ENCODE peak calls at places on chromosomes 11 and 22, in five cellular contexts. One of them, this sample, is unnamed. For H3K4me1 and H3K36me3, the result is how much of the 10 kb centered on the place peaks cover.

GRCh38 chr11:72970557-72971118 is 156.4 kb downstream of the ATG16L2 start:
- DNase-seq in PC-9: no peak
- DNase-seq in upper lobe of left lung: no peak
- DNase-seq in body of pancreas: no peak
- DNase-seq in tibial nerve: no peak
- DNase-seq in this sample: no peak

GRCh38 chr22:35266277-35266676 is 9.0 kb downstream of the HMGXB4 start:
- DNase-seq in PC-9: no peak
- DNase-seq in upper lobe of left lung: no peak
- DNase-seq in body of pancreas: no peak
- DNase-seq in tibial nerve: no peak
- DNase-seq in this sample: no peak

GRCh38 chr11:5229388-5229787 is 2.5 kb upstream of the HBB start:
- DNase-seq in PC-9: no peak
- DNase-seq in upper lobe of left lung: no peak
- DNase-seq in body of pancreas: no peak
- DNase-seq in tibial nerve: no peak
- DNase-seq in this sample: no peak

GRCh38 chr11:26766996-26767395 is 45.1 kb upstream of the SLC5A12 start:
- DNase-seq in PC-9: no peak
- DNase-seq in upper lobe of left lung: no peak
- DNase-seq in body of pancreas: no peak
- DNase-seq in tibial nerve: no peak
- DNase-seq in this sample: no peak

GRCh38 chr22:33438273-33438672 is 380.1 kb upstream of the SYN3 start:
- DNase-seq in PC-9: peak
- DNase-seq in upper lobe of left lung: no peak
- DNase-seq in body of pancreas: no peak
- DNase-seq in tibial nerve: no peak
- DNase-seq in this sample: no peak

GRCh38 chr22:29344137-29344536 is 28.6 kb upstream of the RASL10A start:
- DNase-seq in PC-9: peak
- DNase-seq in upper lobe of left lung: peak
- DNase-seq in body of pancreas: peak
- DNase-seq in tibial nerve: no peak
- DNase-seq in this sample: peak

GRCh38 chr11:61923166-61924015 is 6.0 kb upstream of the RAB3IL1 start:
- DNase-seq in PC-9: peak
- DNase-seq in upper lobe of left lung: peak
- DNase-seq in body of pancreas: peak
- DNase-seq in tibial nerve: peak
- DNase-seq in this sample: peak

GRCh38 chr11:12052676-12053605 is 44.5 kb upstream of the DKK3 start:
- DNase-seq in PC-9: no peak
- DNase-seq in upper lobe of left lung: no peak
- DNase-seq in body of pancreas: no peak
- DNase-seq in tibial nerve: no peak
- DNase-seq in this sample: no peak

GRCh38 chr11:76206327-76207081 is at the start of gene WNT11:
- DNase-seq in PC-9: peak
- DNase-seq in upper lobe of left lung: peak
- DNase-seq in body of pancreas: peak
- DNase-seq in tibial nerve: no peak
- DNase-seq in this sample: peak

GRCh38 chr22:37175414-37176144 is 12.5 kb downstream of the C1QTNF6 start:
- DNase-seq in PC-9: no peak
- DNase-seq in upper lobe of left lung: peak
- DNase-seq in body of pancreas: peak
- DNase-seq in tibial nerve: no peak
- DNase-seq in this sample: peak

GRCh38 chr11:47044112-47044511 is 107.6 kb downstream of the CSTPP1 start:
- DNase-seq in PC-9: no peak
- DNase-seq in upper lobe of left lung: no peak
- DNase-seq in body of pancreas: no peak
- DNase-seq in tibial nerve: no peak
- DNase-seq in this sample: no peak

GRCh38 chr11:7160814-7161489 is 72.2 kb downstream of the RBMXL2 start:
- DNase-seq in PC-9: no peak
- DNase-seq in upper lobe of left lung: no peak
- DNase-seq in body of pancreas: no peak
- DNase-seq in tibial nerve: no peak
- DNase-seq in this sample: no peak

GRCh38 chr22:46985507-46985882 is 223.0 kb downstream of the TBC1D22A start:
- DNase-seq in PC-9: no peak
- DNase-seq in upper lobe of left lung: no peak
- DNase-seq in body of pancreas: no peak
- DNase-seq in tibial nerve: no peak
- DNase-seq in this sample: no peak

GRCh38 chr22:50416996-50417395 is 57.8 kb downstream of the SBF1 start:
- DNase-seq in PC-9: no peak
- DNase-seq in upper lobe of left lung: no peak
- DNase-seq in body of pancreas: no peak
- DNase-seq in tibial nerve: no peak
- DNase-seq in this sample: no peak

GRCh38 chr22:49112661-49113626 is 714.7 kb downstream of the BRD1 start:
- DNase-seq in PC-9: no peak
- DNase-seq in upper lobe of left lung: no peak
- DNase-seq in body of pancreas: no peak
- DNase-seq in tibial nerve: no peak
- DNase-seq in this sample: no peak

GRCh38 chr11:73376168-73376802 is at the start of gene RELT:
- DNase-seq in PC-9: peak
- DNase-seq in upper lobe of left lung: peak
- DNase-seq in body of pancreas: peak
- DNase-seq in tibial nerve: peak
- DNase-seq in this sample: peak

GRCh38 chr22:48740086-48740730 is 1087.5 kb downstream of the BRD1 start:
- DNase-seq in PC-9: no peak
- DNase-seq in upper lobe of left lung: peak
- DNase-seq in body of pancreas: no peak
- DNase-seq in tibial nerve: no peak
- DNase-seq in this sample: no peak

GRCh38 chr11:60871378-60872061 is 4.2 kb downstream of the ZP1 start:
- DNase-seq in PC-9: no peak
- DNase-seq in upper lobe of left lung: peak
- DNase-seq in body of pancreas: no peak
- DNase-seq in tibial nerve: no peak
- DNase-seq in this sample: no peak

GRCh38 chr11:57249384-57250319 is 12.6 kb upstream of the APLNR start:
- DNase-seq in PC-9: peak
- DNase-seq in upper lobe of left lung: peak
- DNase-seq in body of pancreas: peak
- DNase-seq in tibial nerve: peak
- DNase-seq in this sample: peak

GRCh38 chr11:11311169-11311568 is 41.9 kb downstream of the CSNK2A3 start:
- DNase-seq in PC-9: no peak
- DNase-seq in upper lobe of left lung: peak
- DNase-seq in body of pancreas: no peak
- DNase-seq in tibial nerve: no peak
- DNase-seq in this sample: no peak

DNA sequence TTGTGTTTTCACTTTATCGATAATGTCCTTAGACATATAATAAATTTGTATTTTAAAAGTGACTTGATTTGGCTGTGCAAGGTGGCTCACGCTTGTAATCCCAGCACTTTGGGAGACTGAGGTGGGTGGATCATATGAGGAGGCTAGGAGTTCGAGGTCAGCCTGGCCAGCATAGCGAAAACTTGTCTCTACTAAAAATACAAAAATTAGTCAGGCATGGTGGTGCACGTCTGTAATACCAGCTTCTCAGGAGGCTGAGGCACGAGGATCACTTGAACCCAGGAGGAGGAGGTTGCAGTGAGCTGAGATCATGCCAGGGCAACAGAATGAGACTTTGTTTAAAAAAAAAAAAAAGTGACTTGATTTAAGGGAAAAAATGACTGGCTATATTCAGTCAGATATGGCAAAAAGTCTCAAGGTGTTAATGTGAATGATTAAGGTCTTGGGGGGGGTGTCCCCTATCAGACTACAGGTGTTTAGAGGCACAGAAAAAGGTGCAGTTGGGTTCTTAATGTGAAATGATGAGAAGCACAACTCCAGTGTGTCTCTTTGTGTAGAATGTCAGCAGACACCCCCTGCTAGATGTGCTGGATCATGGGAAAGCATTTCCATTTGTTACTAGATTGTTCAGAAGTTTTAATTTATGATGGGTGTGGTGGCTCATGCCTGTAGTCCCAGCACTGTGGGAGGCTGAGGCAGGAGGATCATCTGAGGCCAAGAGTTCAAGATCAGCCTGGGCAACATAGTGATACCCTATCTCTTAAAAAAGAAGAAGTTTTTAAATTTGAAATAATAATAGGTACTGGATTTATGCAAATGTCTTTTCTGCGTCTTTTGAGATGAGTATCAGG is 17.0 kb downstream of the NEAT1 start:
- DNase-seq in PC-9: no peak
- DNase-seq in upper lobe of left lung: no peak
- DNase-seq in body of pancreas: no peak
- DNase-seq in tibial nerve: no peak
- DNase-seq in this sample: no peak
- H3K27ac ChIP-seq in PC-9: peak
- H3K27ac ChIP-seq in upper lobe of left lung: peak
- H3K27ac ChIP-seq in body of pancreas: peak
- H3K27ac ChIP-seq in tibial nerve: peak
- H3K27ac ChIP-seq in this sample: peak

GRCh38 chr11:3156282-3156660 is 8.8 kb downstream of the OSBPL5 start:
- DNase-seq in PC-9: no peak
- DNase-seq in upper lobe of left lung: peak
- DNase-seq in body of pancreas: no peak
- DNase-seq in tibial nerve: no peak
- DNase-seq in this sample: peak

GRCh38 chr11:3157381-3158130 is 7.6 kb downstream of the OSBPL5 start:
- DNase-seq in PC-9: peak
- DNase-seq in upper lobe of left lung: no peak
- DNase-seq in body of pancreas: no peak
- DNase-seq in tibial nerve: no peak
- DNase-seq in this sample: peak

GRCh38 chr11:3155691-3156258 is 9.3 kb downstream of the OSBPL5 start:
- DNase-seq in PC-9: no peak
- DNase-seq in upper lobe of left lung: no peak
- DNase-seq in body of pancreas: no peak
- DNase-seq in tibial nerve: no peak
- DNase-seq in this sample: peak

GRCh38 chr11:3158131-3158591 is 6.9 kb downstream of the OSBPL5 start:
- DNase-seq in PC-9: no peak
- DNase-seq in upper lobe of left lung: no peak
- DNase-seq in body of pancreas: no peak
- DNase-seq in tibial nerve: no peak
- DNase-seq in this sample: peak

DNA sequence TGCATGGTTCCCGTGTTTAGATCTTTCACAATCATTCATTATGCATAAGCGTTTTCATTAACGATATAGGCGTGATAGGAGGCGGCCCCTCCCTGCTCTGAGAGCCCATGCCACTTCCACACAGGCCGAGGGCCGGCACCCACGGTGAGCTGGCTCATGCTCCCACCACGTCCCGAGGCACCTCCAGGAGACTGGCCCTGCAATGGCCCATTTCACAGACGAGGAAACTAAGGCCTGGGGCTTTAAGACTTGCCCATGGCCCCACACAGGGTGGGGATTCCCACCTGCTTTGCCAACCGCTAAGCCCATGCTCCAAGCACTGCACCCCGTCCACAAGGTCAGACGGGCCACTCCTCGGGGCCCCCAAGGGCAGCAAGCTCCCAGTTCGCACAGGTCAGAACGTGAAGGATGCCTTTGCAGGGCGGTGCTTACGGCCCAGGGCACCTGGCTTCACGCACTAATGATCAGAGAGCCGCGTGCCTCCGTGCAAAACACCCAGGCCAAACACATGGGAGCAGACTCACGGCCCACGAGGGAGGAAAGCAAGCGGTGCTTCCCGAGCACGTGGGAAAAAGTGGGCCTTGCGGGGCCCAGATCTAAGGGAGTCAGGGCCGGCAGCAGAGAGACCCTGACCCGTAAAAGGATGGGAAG is 8.3 kb downstream of the OSBPL5 start:
- DNase-seq in PC-9: no peak
- DNase-seq in upper lobe of left lung: no peak
- DNase-seq in body of pancreas: no peak
- DNase-seq in tibial nerve: no peak
- DNase-seq in this sample: peak
- H3K4me1 ChIP-seq in PC-9: under half
- H3K4me1 ChIP-seq in upper lobe of left lung: half or more
- H3K4me1 ChIP-seq in body of pancreas: under half
- H3K4me1 ChIP-seq in tibial nerve: half or more
- H3K4me1 ChIP-seq in this sample: half or more

GRCh38 chr22:42313804-42314581 is 43.5 kb upstream of the TCF20 start:
- DNase-seq in PC-9: peak
- DNase-seq in upper lobe of left lung: peak
- DNase-seq in body of pancreas: peak
- DNase-seq in tibial nerve: no peak
- DNase-seq in this sample: no peak
- H3K36me3 ChIP-seq in PC-9: under half
- H3K36me3 ChIP-seq in upper lobe of left lung: under half
- H3K36me3 ChIP-seq in body of pancreas: under half
- H3K36me3 ChIP-seq in tibial nerve: under half
- H3K36me3 ChIP-seq in this sample: under half

DNA sequence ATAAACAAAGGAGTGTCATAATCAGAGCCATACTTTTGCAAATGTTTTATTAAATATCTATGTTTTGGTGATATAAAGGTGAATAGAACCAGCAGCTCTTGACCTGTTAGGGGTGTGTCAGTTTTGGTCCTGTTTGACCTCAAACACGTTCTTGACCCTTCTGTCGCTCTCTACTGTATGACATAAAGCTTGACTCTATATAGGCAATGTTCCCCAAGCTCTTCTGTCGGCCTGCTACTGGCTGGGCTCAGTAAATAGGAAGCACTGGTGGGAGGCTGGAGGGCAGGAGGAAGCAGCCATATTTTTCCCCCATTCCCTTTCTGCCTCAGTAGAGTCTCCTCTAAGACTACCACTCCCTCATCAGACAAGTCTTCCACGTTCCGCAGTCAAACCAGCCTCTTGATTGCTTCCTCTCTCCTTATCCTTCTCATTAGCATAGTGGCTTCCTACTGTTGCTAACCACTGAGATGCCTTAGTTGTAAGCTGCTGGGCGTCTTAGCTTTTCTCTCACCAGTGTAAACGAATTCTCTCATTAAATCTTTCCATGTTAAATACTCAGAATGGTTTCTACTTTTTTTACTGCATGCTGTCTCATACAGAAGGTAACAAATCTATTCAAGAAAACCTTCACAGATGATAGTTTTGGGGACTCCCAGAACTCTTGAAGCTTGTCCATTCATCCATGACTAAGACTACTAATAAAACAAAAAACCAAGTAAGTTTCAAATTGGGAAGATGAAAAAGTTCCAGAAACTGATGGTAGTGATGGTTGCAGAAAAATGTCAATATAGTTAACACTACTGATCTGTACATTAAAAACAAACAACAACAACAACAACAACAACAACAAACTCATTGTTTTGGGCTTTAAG is 3.3 kb downstream of the NPAT start:
- DNase-seq in PC-9: no peak
- DNase-seq in upper lobe of left lung: no peak
- DNase-seq in body of pancreas: no peak
- DNase-seq in tibial nerve: no peak
- DNase-seq in this sample: no peak
- H3K27ac ChIP-seq in PC-9: no peak
- H3K27ac ChIP-seq in upper lobe of left lung: no peak
- H3K27ac ChIP-seq in body of pancreas: no peak
- H3K27ac ChIP-seq in tibial nerve: no peak
- H3K27ac ChIP-seq in this sample: no peak

This sample was measured in psoas muscle.